ENCODE peak calls at places on chromosomes 12 and 14, in seven cellular contexts. N is IMR-90, W is fibroblast of pulmonary artery, D is cardiac fibroblast, K is AG09309, L is mammary epithelial cell, A is AG10803. G is an unnamed sample.

GRCh38 chr14:102914474-102915291 is 7.8 kb upstream of the AMN start:
- DNase-seq in N (no peak), K (no peak), A (no peak), D (no peak), L (no peak), W (no peak), G (no peak)

GRCh38 chr14:67533754-67534085 is 630 bp downstream of the PLEKHH1 start:
- DNase-seq in A (no peak), K (no peak), L (no peak), D (no peak), W (no peak), N (no peak), G (no peak)

GRCh38 chr12:34402228-34402898 is 380.1 kb downstream of the ALG10 start:
- DNase-seq in N (no peak), K (no peak), L (no peak), W (no peak), D (no peak), A (no peak), G (no peak)

GRCh38 chr12:54197037-54197909 is 8.5 kb upstream of the SMUG1 start:
- DNase-seq in D (peak; percentile 26), K (no peak), L (peak; percentile 31), A (peak; percentile 56), W (no peak), N (peak; percentile 22), G (no peak)

GRCh38 chr12:1993871-1994371 is 10.3 kb downstream of the DCP1B start:
- DNase-seq in K (peak; percentile 78), D (peak; percentile 53), L (no peak), N (peak; percentile 95), A (peak; percentile 84), W (peak; percentile 52), G (no peak)

GRCh38 chr14:60651051-60651935 is 2.0 kb upstream of the SIX1 start:
- DNase-seq in N (no peak), W (no peak), A (no peak), D (no peak), K (no peak), L (no peak), G (no peak)

GRCh38 chr12:3170423-3171194 is 93.4 kb downstream of the TSPAN9 start:
- DNase-seq in L (peak; percentile 80), K (peak; percentile 66), D (peak; percentile 81), W (peak; percentile 88), N (peak; percentile 97), A (peak; percentile 82), G (peak; percentile 35)

GRCh38 chr12:12081836-12082497 is 11.2 kb downstream of the BCL2L14 start:
- DNase-seq in D (peak; percentile 68), L (peak; percentile 48), W (peak; percentile 71), N (peak; percentile 55), A (peak; percentile 58), K (peak; percentile 28), G (no peak)

GRCh38 chr12:87796961-87797516 is 232.2 kb downstream of the C12orf50 start:
- DNase-seq in A (peak; percentile 11), W (peak; percentile 29), L (no peak), K (no peak), N (no peak), D (peak; percentile 20), G (no peak)

GRCh38 chr12:13230500-13230899 is 34.0 kb downstream of the EMP1 start:
- DNase-seq in W (no peak), N (no peak), A (peak; percentile 80), L (no peak), D (no peak), K (no peak), G (no peak)

GRCh38 chr14:74469548-74470518 is 23.3 kb downstream of the NPC2 start:
- DNase-seq in L (no peak), K (no peak), A (no peak), W (no peak), D (no peak), N (no peak), G (no peak)

GRCh38 chr12:57138526-57139272 is 8.7 kb downstream of the LRP1-AS start:
- DNase-seq in A (peak; percentile 76), L (no peak), W (peak; percentile 39), K (no peak), N (no peak), D (peak; percentile 73), G (no peak)

GRCh38 chr12:82660541-82661325 is 26.0 kb upstream of the TMTC2 start:
- DNase-seq in N (no peak), K (no peak), L (peak; percentile 16), D (peak; percentile 18), A (no peak), W (peak; percentile 10), G (no peak)

GRCh38 chr12:4089147-4089606 is 184.4 kb upstream of the CCND2 start:
- DNase-seq in A (no peak), K (no peak), N (no peak), W (no peak), D (no peak), L (no peak), G (no peak)

GRCh38 chr14:69769623-69770022 is 2.7 kb downstream of the SRSF5 start:
- DNase-seq in K (no peak), D (no peak), W (no peak), L (no peak), A (no peak), N (no peak), G (no peak)
- H3K4me3 ChIP-seq in K (no peak overlapping the region), D (no peak overlapping the region), W (no peak overlapping the region), L (no peak overlapping the region), A (no peak overlapping the region), N (no peak overlapping the region), G (no peak overlapping the region)

GRCh38 chr14:65170318-65170717 is 68.0 kb upstream of the MAX start:
- DNase-seq in N (no peak), D (no peak), A (no peak), W (no peak), L (no peak), K (no peak), G (no peak)
- H3K4me3 ChIP-seq in N (no peak overlapping the region), D (no peak overlapping the region), A (peak overlapping the region; percentile 43), W (peak overlapping the region; percentile 47), L (no peak overlapping the region), K (no peak overlapping the region), G (no peak overlapping the region)

DNA sequence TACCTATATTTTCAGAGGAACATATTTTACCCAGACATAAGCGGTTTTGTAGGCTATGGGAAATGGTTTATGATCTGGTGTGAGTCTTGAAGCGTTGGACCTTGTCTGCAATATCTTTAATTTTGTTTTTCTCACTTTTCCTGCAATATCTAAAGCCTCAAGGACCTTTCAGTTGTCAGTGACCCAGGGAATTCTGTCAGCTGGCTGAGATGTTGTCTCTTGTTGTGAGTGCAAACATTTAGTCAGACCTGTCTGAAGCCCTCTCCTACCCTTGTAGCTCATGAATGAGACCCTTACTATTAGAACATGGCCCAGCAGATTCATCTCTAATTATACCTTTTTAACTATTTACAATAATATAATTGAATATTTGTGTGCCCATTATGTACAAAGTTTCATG is 53.6 kb downstream of the SPATA7 start:
- DNase-seq in D (no peak), N (no peak), L (no peak), K (no peak), W (no peak), A (no peak), G (no peak)
- H3K4me3 ChIP-seq in D (no peak overlapping the region), N (no peak overlapping the region), L (no peak overlapping the region), K (no peak overlapping the region), W (no peak overlapping the region), A (no peak overlapping the region), G (no peak overlapping the region)

GRCh38 chr14:99600232-99600888 is 3.6 kb downstream of the CCDC85C start:
- DNase-seq in W (no peak), L (no peak), N (no peak), A (no peak), D (no peak), K (no peak), G (no peak)

GRCh38 chr14:99602788-99603415 is 1.1 kb downstream of the CCDC85C start:
- DNase-seq in W (no peak), L (no peak), K (no peak), D (no peak), N (no peak), A (no peak), G (no peak)

GRCh38 chr14:99601301-99601945 is 2.6 kb downstream of the CCDC85C start:
- DNase-seq in K (no peak), N (peak; percentile 65), A (peak; percentile 32), D (peak; percentile 42), W (no peak), L (no peak), G (no peak)

GRCh38 chr14:99603471-99603933 is 505 bp downstream of the CCDC85C start:
- DNase-seq in L (peak; percentile 62), D (peak; percentile 43), K (no peak), W (peak; percentile 48), N (peak; percentile 49), A (peak; percentile 43), G (no peak)

DNA sequence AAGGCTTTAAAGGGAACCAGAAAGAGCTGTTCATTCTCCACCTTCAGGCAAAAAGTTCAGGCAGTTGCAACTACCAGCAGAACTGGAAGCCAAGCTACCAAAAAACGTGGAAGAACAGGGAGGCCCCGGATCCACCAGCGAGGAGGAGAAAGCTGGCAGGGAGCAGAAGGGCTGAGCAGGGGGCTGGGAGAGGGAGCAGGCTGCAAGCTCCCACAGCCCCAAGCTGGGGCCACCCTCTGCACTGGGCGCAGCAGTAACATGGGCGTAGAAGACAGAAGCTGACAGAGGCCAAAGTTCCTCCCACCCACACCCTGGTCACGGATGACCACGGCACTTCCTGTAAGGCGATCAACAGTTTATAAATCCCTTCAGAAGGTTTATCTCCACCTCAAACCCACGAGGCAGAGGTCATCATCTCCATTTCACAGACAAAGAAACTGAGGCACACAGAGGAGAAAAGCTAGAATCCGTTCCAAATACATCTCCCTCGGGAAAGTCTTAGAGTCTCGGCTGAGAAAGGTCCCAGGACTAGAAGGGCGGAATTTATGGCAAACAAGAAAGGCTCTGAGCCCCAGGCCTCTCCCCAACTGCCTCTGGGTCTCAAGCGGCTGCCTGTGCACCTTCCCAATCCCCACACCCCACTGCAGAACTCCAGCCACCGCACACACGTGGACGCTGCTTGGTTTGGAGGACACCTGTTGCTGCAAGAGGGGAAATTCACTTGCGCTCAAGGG is 1.8 kb downstream of the CCDC85C start:
- DNase-seq in W (no peak), K (no peak), L (no peak), D (peak; percentile 26), N (peak; percentile 37), A (peak; percentile 15), G (no peak)
- H3K4me3 ChIP-seq in W (peak overlapping the region; percentile 27), K (peak overlapping the region; percentile 36), L (peak overlapping the region; percentile 68), D (peak overlapping the region; percentile 9), N (peak overlapping the region; percentile 69), A (peak overlapping the region; percentile 49), G (peak overlapping the region; percentile 56)

DNA sequence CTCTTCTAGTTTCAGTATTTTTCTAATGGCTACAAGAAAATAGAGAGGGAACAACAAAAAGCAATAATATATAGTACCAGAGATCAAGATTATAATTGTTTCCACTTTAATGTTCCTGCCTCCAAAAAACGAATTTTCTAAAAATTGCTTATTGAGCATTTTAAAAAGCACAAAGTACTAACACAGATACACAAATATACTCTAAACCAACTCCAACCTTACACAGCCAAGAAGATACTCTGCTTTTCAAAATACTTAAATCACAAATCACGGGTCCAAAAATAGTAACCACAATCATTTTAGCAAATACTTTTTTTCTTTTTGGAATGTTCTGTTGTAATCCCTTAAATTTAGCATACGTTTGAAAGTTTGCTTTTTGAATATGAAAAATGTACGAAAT is 2.0 kb downstream of the YAF2 start:
- DNase-seq in L (no peak), W (no peak), N (no peak), D (no peak), K (no peak), A (peak; percentile 43), G (no peak)
- H3K4me3 ChIP-seq in L (no peak overlapping the region), W (peak overlapping the region; percentile 74), N (no peak overlapping the region), D (no peak overlapping the region), K (no peak overlapping the region), A (no peak overlapping the region), G (no peak overlapping the region)

GRCh38 chr14:21964180-21964579 is 290.6 kb upstream of the OR4E1 start:
- DNase-seq in D (no peak), N (no peak), W (no peak), L (no peak), A (no peak), K (no peak), G (no peak)
- H3K4me3 ChIP-seq in D (no peak overlapping the region), N (no peak overlapping the region), W (no peak overlapping the region), L (no peak overlapping the region), A (no peak overlapping the region), K (no peak overlapping the region), G (no peak overlapping the region)

GRCh38 chr12:32756476-32757158 is 920 bp upstream of the YARS2 start:
- DNase-seq in K (no peak), D (no peak), A (no peak), W (no peak), N (no peak), L (peak; percentile 4), G (no peak)
- H3K4me3 ChIP-seq in K (peak overlapping the region; percentile 90), D (no peak overlapping the region), A (peak overlapping the region; percentile 96), W (peak overlapping the region; percentile 98), N (no peak overlapping the region), L (no peak overlapping the region), G (peak overlapping the region; percentile 52)